ENCODE peak calls at places on chromosomes 4 and X, in nine cellular contexts. C, T, L, A, Z, E, H, W and F are unnamed samples.

GRCh38 chr4:70943115-70943514 is 40.9 kb downstream of the MOB1B start:
- DNase-seq in C (no peak), T (no peak), L (no peak), A (no peak), Z (no peak), E (no peak), H (no peak), W (peak), F (no peak)

GRCh38 chr4:41363384-41363981 is 106.8 kb downstream of the UCHL1 start:
- DNase-seq in C (no peak), T (no peak), L (peak), A (no peak), Z (no peak), E (no peak), H (peak), W (peak), F (no peak)

GRCh38 chr4:38621004-38621684 is 42.9 kb upstream of the KLF3 start:
- DNase-seq in C (no peak), T (no peak), L (no peak), A (no peak), Z (no peak), E (no peak), H (no peak), W (peak), F (no peak)

GRCh38 chr4:119093042-119093827 is 42.4 kb upstream of the MYOZ2 start:
- DNase-seq in C (no peak), T (no peak), L (no peak), A (no peak), Z (no peak), E (no peak), H (no peak), W (no peak), F (no peak)

GRCh38 chr4:42541647-42542046 is 115.3 kb downstream of the ATP8A1 start:
- DNase-seq in C (no peak), T (no peak), L (no peak), A (no peak), Z (no peak), E (no peak), H (no peak), W (no peak), F (no peak)

GRCh38 chr4:94758141-94758699 is 465 bp downstream of the BMPR1B start:
- DNase-seq in C (no peak), T (no peak), L (peak), A (no peak), Z (no peak), E (no peak), H (no peak), W (peak), F (peak)

GRCh38 chrX:129706395-129707072 is 32.2 kb upstream of the XPNPEP2 start:
- DNase-seq in C (no peak), T (peak), L (peak), A (no peak), Z (no peak), E (no peak), H (no peak), W (no peak), F (peak)

GRCh38 chr4:630661-631060 is 5.3 kb downstream of the PDE6B start:
- DNase-seq in C (no peak), T (no peak), L (no peak), A (no peak), Z (no peak), E (no peak), H (no peak), W (no peak), F (peak)

GRCh38 chrX:130716822-130717405 is 186.1 kb downstream of the ENOX2 start:
- DNase-seq in C (no peak), T (no peak), L (no peak), A (no peak), Z (no peak), E (no peak), H (no peak), W (no peak), F (no peak)

GRCh38 chr4:41507292-41507933 is 30.5 kb upstream of the LIMCH1 start:
- DNase-seq in C (no peak), T (no peak), L (no peak), A (no peak), Z (no peak), E (no peak), H (no peak), W (peak), F (no peak)

GRCh38 chr4:1090465-1091440 is 22.6 kb downstream of the RNF212 start:
- DNase-seq in C (no peak), T (peak), L (no peak), A (no peak), Z (no peak), E (no peak), H (no peak), W (no peak), F (no peak)

GRCh38 chrX:9847071-9847470 is 60.8 kb downstream of the SHROOM2 start:
- DNase-seq in C (no peak), T (no peak), L (no peak), A (no peak), Z (no peak), E (no peak), H (peak), W (peak), F (no peak)

GRCh38 chr4:150244600-150244999 is 166.4 kb downstream of the DCLK2 start:
- DNase-seq in C (no peak), T (no peak), L (no peak), A (no peak), Z (no peak), E (no peak), H (peak), W (no peak), F (no peak)

GRCh38 chrX:47991263-47992092 is 12.3 kb downstream of the ZNF182 start:
- DNase-seq in C (no peak), T (no peak), L (no peak), A (no peak), Z (no peak), E (no peak), H (peak), W (peak), F (no peak)

GRCh38 chr4:4599886-4600285 is 58.0 kb upstream of the STX18 start:
- DNase-seq in C (no peak), T (no peak), L (no peak), A (no peak), Z (no peak), E (no peak), H (no peak), W (no peak), F (no peak)

GRCh38 chr4:98584265-98584664 is 74.1 kb downstream of the TSPAN5 start:
- DNase-seq in C (no peak), T (no peak), L (no peak), A (no peak), Z (no peak), E (no peak), H (peak), W (peak), F (no peak)

GRCh38 chr4:141375855-141376254 is 155.2 kb downstream of the ZNF330 start:
- DNase-seq in C (peak), T (no peak), L (no peak), A (no peak), Z (no peak), E (no peak), H (peak), W (peak), F (no peak)

GRCh38 chrX:1537031-1537715 is at the start of gene P2RY8:
- DNase-seq in C (peak), T (peak), L (peak), A (peak), Z (no peak), E (peak), H (no peak), W (no peak), F (peak)

GRCh38 chrX:44447214-44447613 is 95.4 kb downstream of the FUNDC1 start:
- DNase-seq in C (no peak), T (no peak), L (no peak), A (no peak), Z (no peak), E (no peak), H (no peak), W (no peak), F (no peak)

GRCh38 chr4:11623726-11624037 is 195.0 kb upstream of the HS3ST1 start:
- DNase-seq in C (no peak), T (no peak), L (no peak), A (no peak), Z (no peak), E (no peak), H (no peak), W (peak), F (no peak)

GRCh38 chr4:115128037-115128436 is 14.6 kb upstream of the NDST4 start:
- DNase-seq in C (no peak), T (no peak), L (no peak), A (no peak), Z (no peak), E (no peak), H (no peak), W (no peak), F (no peak)

GRCh38 chr4:4320951-4321714 is 31.1 kb downstream of the ZBTB49 start:
- DNase-seq in C (no peak), T (no peak), L (no peak), A (no peak), Z (no peak), E (no peak), H (no peak), W (no peak), F (no peak)

GRCh38 chr4:55435136-55435535 is 39.4 kb downstream of the TMEM165 start:
- DNase-seq in C (no peak), T (no peak), L (no peak), A (no peak), Z (no peak), E (no peak), H (no peak), W (peak), F (no peak)

GRCh38 chrX:23386726-23387125 is 52.1 kb downstream of the PTCHD1 start:
- DNase-seq in C (no peak), T (no peak), L (no peak), A (no peak), Z (no peak), E (no peak), H (no peak), W (peak), F (no peak)

GRCh38 chr4:184192933-184193332 is 24.7 kb downstream of the ENPP6 start:
- DNase-seq in C (no peak), T (no peak), L (no peak), A (no peak), Z (no peak), E (no peak), H (no peak), W (no peak), F (no peak)

GRCh38 chr4:121686265-121686664 is 10.5 kb downstream of the ANXA5 start:
- DNase-seq in C (no peak), T (no peak), L (no peak), A (no peak), Z (no peak), E (no peak), H (no peak), W (no peak), F (no peak)

GRCh38 chrX:69674891-69675290 is 59.0 kb downstream of the EDA start:
- DNase-seq in C (no peak), T (no peak), L (no peak), A (no peak), Z (no peak), E (no peak), H (no peak), W (no peak), F (no peak)

GRCh38 chr4:3783691-3784306 is 17.6 kb downstream of the ADRA2C start:
- DNase-seq in C (no peak), T (no peak), L (no peak), A (no peak), Z (no peak), E (no peak), H (no peak), W (no peak), F (no peak)

GRCh38 chr4:103753868-103754653 is 34.3 kb upstream of the TACR3 start:
- DNase-seq in C (no peak), T (no peak), L (no peak), A (no peak), Z (no peak), E (no peak), H (no peak), W (no peak), F (no peak)

GRCh38 chr4:98672583-98673281 is 14.3 kb upstream of the TSPAN5 start:
- DNase-seq in C (no peak), T (no peak), L (no peak), A (no peak), Z (no peak), E (no peak), H (no peak), W (no peak), F (no peak)

GRCh38 chr4:25234390-25235367 is 846 bp downstream of the PI4K2B start:
- DNase-seq in C (peak), T (peak), L (peak), A (peak), Z (peak), E (no peak), H (peak), W (peak), F (peak)

GRCh38 chr4:6535329-6535692 is 39.7 kb upstream of the MAN2B2 start:
- DNase-seq in C (no peak), T (no peak), L (no peak), A (no peak), Z (no peak), E (no peak), H (no peak), W (no peak), F (no peak)

GRCh38 chrX:30979271-30979670 is 90.2 kb upstream of the TAB3 start:
- DNase-seq in C (no peak), T (no peak), L (no peak), A (no peak), Z (no peak), E (no peak), H (no peak), W (no peak), F (no peak)

GRCh38 chr4:74114234-74114633 is 15.2 kb upstream of the CXCL2 start:
- DNase-seq in C (no peak), T (no peak), L (no peak), A (no peak), Z (no peak), E (no peak), H (peak), W (peak), F (no peak)